ENCODE peak calls at places on chromosome 15, in six cellular contexts. B is H1, E is K562, L is HepG2, V is HCT116, Q is GM12878. A is an unnamed sample.

GRCh38 chr15:69304176-69304533 is 5.4 kb downstream of the PAQR5 start:
- DNase-seq in B (no peak), E (no peak), L (peak), V (peak), Q (no peak), A (no peak)

GRCh38 chr15:34721802-34722795 is 32.7 kb downstream of the GJD2 start:
- DNase-seq in B (peak), E (no peak), L (peak), V (peak), Q (no peak), A (no peak)

GRCh38 chr15:29103825-29104565 is 165.6 kb downstream of the NSMCE3 start:
- DNase-seq in B (peak), E (no peak), L (no peak), V (peak), Q (no peak), A (peak)

GRCh38 chr15:101122806-101123205 is 129.0 kb downstream of the CHSY1 start:
- DNase-seq in B (no peak), E (no peak), L (no peak), V (no peak), Q (no peak), A (no peak)

GRCh38 chr15:52257734-52258062 is 37.9 kb downstream of the MYO5C start:
- DNase-seq in B (no peak), E (no peak), L (no peak), V (no peak), Q (no peak), A (no peak)

GRCh38 chr15:29268706-29269484 is 727 bp downstream of the NSMCE3 start:
- DNase-seq in B (no peak), E (peak), L (no peak), V (no peak), Q (peak), A (no peak)

GRCh38 chr15:61080209-61081027 is 148.7 kb downstream of the RORA start:
- DNase-seq in B (no peak), E (no peak), L (no peak), V (no peak), Q (no peak), A (no peak)

GRCh38 chr15:89997079-89997478 is 4.0 kb upstream of the ZNF710 start:
- DNase-seq in B (no peak), E (no peak), L (no peak), V (no peak), Q (no peak), A (no peak)

GRCh38 chr15:75720297-75720696 is 7.6 kb upstream of the CSPG4 start:
- DNase-seq in B (no peak), E (no peak), L (no peak), V (no peak), Q (no peak), A (no peak)

GRCh38 chr15:93829115-93829849 is 402.1 kb upstream of the MCTP2 start:
- DNase-seq in B (no peak), E (no peak), L (no peak), V (no peak), Q (no peak), A (no peak)

GRCh38 chr15:66789029-66790025 is 87.3 kb downstream of the SMAD6 start:
- DNase-seq in B (no peak), E (peak), L (peak), V (no peak), Q (no peak), A (peak)
- TF ChIP-seq JUND in B (no peak), E (no peak), L (no peak), V (no peak), Q (no peak), A (no peak)

DNA sequence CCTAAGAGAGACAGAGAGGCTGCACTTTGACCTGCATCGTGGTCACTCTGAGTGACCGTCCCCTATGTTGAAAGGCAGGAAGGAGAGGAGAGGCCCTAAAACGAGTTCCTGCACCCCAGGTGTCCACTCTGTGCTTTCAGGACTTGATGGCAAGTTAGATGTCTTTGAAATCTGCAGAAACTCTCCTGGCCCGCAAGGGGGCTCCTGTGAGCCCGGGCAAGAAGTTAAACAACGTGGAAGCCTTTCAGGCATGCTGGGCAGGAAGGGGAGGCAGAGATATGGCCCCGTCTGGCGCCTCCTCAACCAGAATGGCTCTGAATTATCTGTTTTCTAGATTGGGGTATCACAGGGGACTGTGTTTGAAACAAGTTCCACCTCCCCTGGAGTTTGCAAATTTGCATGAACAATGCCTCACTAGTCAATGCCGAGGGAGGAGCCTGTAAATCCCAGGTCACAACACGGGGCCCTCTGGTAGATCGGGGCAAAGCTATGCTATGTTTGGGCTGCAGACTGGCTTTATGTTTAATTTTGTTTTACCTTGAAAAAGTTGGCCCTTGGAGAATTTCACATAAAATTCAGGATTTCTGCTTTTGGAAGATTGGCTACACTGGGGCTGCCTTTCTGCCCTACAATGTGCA is 9.8 kb downstream of the CTXND1 start:
- DNase-seq in B (peak), E (peak), L (peak), V (peak), Q (no peak), A (no peak)
- TF ChIP-seq JUND in B (no peak), E (no peak), L (no peak), V (no peak), Q (no peak), A (no peak)

GRCh38 chr15:98850991-98851776 is 156.4 kb downstream of the PGPEP1L start:
- DNase-seq in B (peak), E (peak), L (peak), V (peak), Q (no peak), A (peak)
- TF ChIP-seq JUND in B (no peak), E (no peak), L (no peak), V (no peak), Q (no peak), A (no peak)

DNA sequence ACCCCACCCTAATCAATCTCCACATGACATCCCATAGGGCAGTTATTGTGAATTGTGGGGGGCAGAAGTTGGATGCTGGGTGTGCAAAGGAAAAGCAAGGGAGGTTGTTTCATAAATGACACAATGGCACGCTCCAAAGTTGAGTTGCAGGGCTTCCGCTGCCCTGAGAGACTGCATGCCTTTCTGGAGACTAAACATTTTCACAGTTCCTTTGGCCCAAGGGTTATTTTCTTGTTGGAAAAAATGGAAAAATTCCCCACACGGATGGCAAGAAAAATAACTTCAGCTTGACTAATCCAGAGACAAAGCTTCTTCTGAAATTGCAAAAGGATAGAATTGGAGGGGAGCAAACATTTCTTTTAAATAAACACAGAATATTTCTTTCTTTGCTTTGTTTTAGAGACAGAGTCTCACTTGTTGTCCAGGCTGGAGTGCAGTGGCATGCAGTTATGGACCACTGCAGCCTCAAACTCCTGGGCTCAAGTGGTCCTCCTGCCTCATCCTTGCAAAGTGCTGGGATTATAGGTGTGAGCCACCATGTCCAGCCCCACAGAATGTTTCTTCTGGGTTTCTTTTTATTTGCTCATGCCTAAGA is 19.1 kb upstream of the TPM1 start:
- DNase-seq in B (no peak), E (no peak), L (peak), V (no peak), Q (no peak), A (no peak)
- TF ChIP-seq JUND in B (no peak), E (no peak), L (no peak), V (no peak), Q (no peak), A (no peak)

DNA sequence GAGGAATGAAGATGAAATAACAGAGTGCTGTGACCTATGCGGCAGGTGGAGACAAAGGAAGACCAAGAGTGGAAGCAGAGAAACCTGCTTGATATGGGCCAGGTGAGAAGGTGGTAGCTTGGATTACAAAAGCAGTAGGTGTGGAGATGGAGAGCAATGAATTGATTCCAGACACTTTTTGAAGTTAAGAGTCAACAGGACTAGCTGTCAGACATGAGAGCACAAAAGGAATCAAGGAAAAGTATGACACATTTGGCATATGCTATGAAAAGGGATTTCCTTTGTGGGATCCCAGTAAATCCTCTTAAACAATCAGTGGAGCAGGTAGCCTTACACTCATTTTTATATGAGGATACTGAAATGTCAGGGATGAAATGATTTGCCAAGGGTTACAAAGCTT is 160.5 kb downstream of the GREM1 start:
- DNase-seq in B (no peak), E (no peak), L (no peak), V (no peak), Q (no peak), A (no peak)
- TF ChIP-seq JUND in B (no peak), E (no peak), L (no peak), V (no peak), Q (no peak), A (no peak)

DNA sequence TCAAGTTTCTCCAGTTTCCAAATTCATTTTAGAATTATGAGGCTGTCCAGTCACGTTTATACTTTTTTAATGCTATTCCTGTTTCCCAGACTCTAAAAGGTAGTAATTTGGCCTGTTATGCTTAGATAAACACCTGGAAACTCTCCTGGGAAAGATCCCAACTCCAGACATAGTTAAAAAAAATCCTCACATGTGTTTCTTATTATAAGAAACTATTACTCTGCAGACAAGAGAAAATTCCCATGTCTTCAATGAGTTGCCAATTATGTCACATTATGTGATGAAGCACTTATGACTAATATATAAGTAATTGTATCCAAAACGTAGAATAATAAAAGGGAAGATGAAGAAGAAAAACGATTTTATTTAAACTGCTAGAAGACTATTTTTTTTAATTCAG is 137.1 kb upstream of the TMC3 start:
- DNase-seq in B (no peak), E (no peak), L (no peak), V (no peak), Q (no peak), A (no peak)
- TF ChIP-seq JUND in B (no peak), E (no peak), L (no peak), V (no peak), Q (no peak), A (no peak)

DNA sequence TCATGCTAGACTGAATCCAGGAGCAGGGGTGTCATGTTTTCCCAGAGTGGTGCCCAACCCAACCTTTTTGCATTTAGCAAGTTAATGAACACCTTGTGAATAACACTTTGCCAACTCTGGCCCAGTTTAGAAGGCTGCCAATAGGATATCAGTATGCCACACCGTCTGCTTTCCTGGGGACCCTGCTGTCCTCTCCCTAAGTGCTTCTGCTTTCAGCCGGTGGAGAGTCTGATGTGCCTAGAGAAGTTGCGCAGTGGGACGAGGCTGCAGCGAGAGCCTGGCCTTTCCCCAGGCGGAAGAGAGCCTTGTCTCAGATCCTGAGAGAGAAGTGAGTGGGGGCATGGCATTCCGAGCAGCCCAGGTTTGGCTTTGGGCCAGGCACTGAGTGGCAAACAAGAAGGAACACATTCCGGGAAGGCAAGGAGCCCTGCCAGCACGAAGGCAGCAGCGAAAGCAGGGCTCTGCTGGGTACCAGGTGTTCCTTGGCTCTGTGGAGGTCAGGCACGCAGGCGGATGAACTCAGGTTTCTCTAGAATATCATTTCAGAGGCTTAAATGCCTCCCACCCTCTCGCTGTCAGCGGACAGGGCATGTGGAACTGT is 36.9 kb downstream of the SENP8 start:
- DNase-seq in B (no peak), E (no peak), L (no peak), V (no peak), Q (no peak), A (peak)
- TF ChIP-seq JUND in B (no peak), E (no peak), L (no peak), V (no peak), Q (no peak), A (no peak)